ENCODE peak calls at places on chromosome 14, in four cellular contexts. I, T, V and C are unnamed samples.

GRCh38 chr14:93720981-93721483 is 67.3 kb downstream of the PRIMA1 start:
- DNase-seq in I (no peak), T (no peak), V (no peak), C (no peak)

GRCh38 chr14:24734917-24735500 is 101.0 kb upstream of the GZMB start:
- DNase-seq in I (peak), T (peak), V (no peak), C (no peak)

GRCh38 chr14:87643005-87643404 is 350.0 kb downstream of the GALC start:
- DNase-seq in I (no peak), T (no peak), V (no peak), C (no peak)

GRCh38 chr14:74846168-74846567 is 29.8 kb downstream of the PROX2 start:
- DNase-seq in I (peak), T (no peak), V (no peak), C (no peak)

GRCh38 chr14:31083781-31084180 is 57.6 kb upstream of the STRN3 start:
- DNase-seq in I (no peak), T (no peak), V (no peak), C (no peak)

GRCh38 chr14:94394594-94395305 is 6.3 kb upstream of the SERPINA1 start:
- DNase-seq in I (no peak), T (no peak), V (no peak), C (no peak)

GRCh38 chr14:79369359-79370332 is 841.7 kb downstream of the DIO2 start:
- DNase-seq in I (no peak), T (peak), V (no peak), C (peak)

GRCh38 chr14:102026934-102027333 is 59.9 kb downstream of the HSP90AA1 start:
- DNase-seq in I (no peak), T (no peak), V (no peak), C (no peak)

GRCh38 chr14:67618617-67619063 is 1.1 kb upstream of the ARG2 start:
- DNase-seq in I (peak), T (peak), V (peak), C (peak)

GRCh38 chr14:50335389-50335788 is 23.3 kb downstream of the DMAC2L start:
- DNase-seq in I (no peak), T (peak), V (no peak), C (no peak)

GRCh38 chr14:100532154-100532915 is 54.9 kb downstream of the BEGAIN start:
- DNase-seq in I (no peak), T (no peak), V (peak), C (no peak)

GRCh38 chr14:21454843-21455550 is 926 bp downstream of the CHD8 start:
- DNase-seq in I (no peak), T (peak), V (no peak), C (no peak)

GRCh38 chr14:63134801-63135200 is 69.4 kb upstream of the RHOJ start:
- DNase-seq in I (no peak), T (peak), V (no peak), C (no peak)

GRCh38 chr14:24816011-24816928 is 182.3 kb upstream of the GZMB start:
- DNase-seq in I (no peak), T (no peak), V (no peak), C (no peak)

GRCh38 chr14:56144176-56144575 is 26.0 kb downstream of the PELI2 start:
- DNase-seq in I (no peak), T (no peak), V (no peak), C (no peak)

GRCh38 chr14:55448146-55448614 is 7.8 kb upstream of the TBPL2 start:
- DNase-seq in I (peak), T (peak), V (no peak), C (no peak)